ENCODE peak calls at places on chromosomes 16 and 17, in four cellular contexts. F is GM12878, R is A549, Q is K562. Z is an unnamed sample.

GRCh38 chr17:81708739-81709185 is 3.3 kb upstream of the SLC25A10 start:
- DNase-seq in F (no peak), R (no peak), Q (no peak), Z (no peak)

GRCh38 chr17:63564562-63564961 is 14.3 kb downstream of the DCAF7 start:
- DNase-seq in R (no peak), Q (no peak), F (no peak), Z (no peak)

GRCh38 chr17:76462556-76463290 is 4.7 kb upstream of the AANAT start:
- DNase-seq in F (no peak), Q (no peak), R (no peak), Z (no peak)

GRCh38 chr17:40404003-40404402 is 13.7 kb downstream of the TOP2A start:
- DNase-seq in R (no peak), Q (no peak), F (no peak), Z (no peak)

GRCh38 chr17:351436-351713 is 1.2 kb downstream of the RPH3AL start:
- DNase-seq in F (no peak), R (peak), Q (no peak), Z (no peak)

GRCh38 chr17:83152745-83153611 is 73.6 kb downstream of the METRNL start:
- DNase-seq in R (no peak), Q (no peak), F (no peak), Z (no peak)

GRCh38 chr17:47703191-47703591 is 9.2 kb downstream of the TBKBP1 start:
- DNase-seq in F (no peak), Q (no peak), R (no peak), Z (no peak)

GRCh38 chr16:89161763-89162162 is 9.8 kb upstream of the CDH15 start:
- DNase-seq in R (no peak), Q (no peak), F (no peak), Z (no peak)

GRCh38 chr16:1705688-1706385 is at the start of gene MAPK8IP3:
- DNase-seq in F (peak), R (peak), Q (peak), Z (peak)

GRCh38 chr16:69419956-69420355 is 4.5 kb upstream of the CYB5B start:
- DNase-seq in R (no peak), F (no peak), Q (no peak), Z (no peak)

GRCh38 chr17:64008830-64009229 is 10.7 kb downstream of the PRR29 start:
- DNase-seq in Q (no peak), R (no peak), F (no peak), Z (no peak)

GRCh38 chr16:73432794-73433455 is 385.0 kb upstream of the ZFHX3 start:
- DNase-seq in F (no peak), Q (no peak), R (no peak), Z (no peak)

GRCh38 chr17:41959336-41960095 is 7.1 kb upstream of the CNP start:
- DNase-seq in Q (peak), R (peak), F (no peak), Z (peak)

GRCh38 chr16:78608305-78608776 is 508.9 kb downstream of the WWOX start:
- DNase-seq in F (no peak), R (no peak), Q (no peak), Z (no peak)

GRCh38 chr17:69069289-69069688 is 8.6 kb upstream of the ABCA9 start:
- DNase-seq in F (no peak), R (no peak), Q (no peak), Z (no peak)

GRCh38 chr17:38868968-38869646 is 751 bp upstream of the LASP1 start:
- DNase-seq in R (peak), Q (peak), F (peak), Z (peak)
- TF ChIP-seq ELK1 in R (no peak), Q (no peak), F (no peak), Z (no peak)

DNA sequence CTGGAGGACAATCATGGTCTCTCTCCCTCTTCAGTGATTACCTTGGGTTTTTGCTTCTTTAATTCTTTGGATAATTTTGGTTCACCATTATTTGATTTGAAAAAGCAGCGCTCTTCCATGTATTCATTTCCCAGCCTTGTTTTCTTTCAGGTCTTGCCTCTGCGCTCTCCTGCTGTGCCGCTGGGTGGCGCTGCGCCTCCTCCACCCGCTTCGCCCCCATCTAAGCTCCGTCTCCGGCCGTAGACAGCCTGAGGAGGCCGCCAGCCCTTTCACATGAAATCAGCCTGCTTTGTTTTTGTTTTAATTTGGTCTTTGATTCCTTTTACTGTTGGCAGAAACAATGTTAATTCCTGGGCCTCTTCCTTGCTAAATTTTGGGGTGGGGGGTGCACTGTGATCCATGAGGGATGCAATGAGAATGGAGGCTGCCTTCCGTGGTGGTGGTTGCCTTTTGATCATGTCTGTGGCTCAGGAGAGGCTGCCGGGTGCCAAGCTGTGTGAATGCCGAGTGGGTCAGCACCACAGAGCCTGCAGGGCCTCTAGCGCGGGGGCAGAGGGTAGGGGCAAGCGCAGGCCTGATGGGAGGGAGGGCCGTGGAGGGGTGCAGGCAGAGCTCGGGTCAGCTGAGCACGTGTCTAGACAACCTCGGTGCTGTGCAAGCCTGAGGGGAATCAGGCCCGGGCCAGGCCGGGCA is 64.1 kb downstream of the PLD6 start:
- DNase-seq in Q (peak), F (no peak), R (peak), Z (peak)
- TF ChIP-seq RFX5 in Q (no peak), F (no peak), R (no peak), Z (no peak)

GRCh38 chr16:87669672-87670071 is 67.4 kb downstream of the JPH3 start:
- DNase-seq in F (no peak), Q (no peak), R (no peak), Z (no peak)
- TF ChIP-seq ELK1 in F (no peak), Q (no peak), R (no peak), Z (no peak)

GRCh38 chr17:49821916-49822315 is 26.0 kb downstream of the TAC4 start:
- DNase-seq in R (no peak), F (no peak), Q (no peak), Z (no peak)
- TF ChIP-seq RFX5 in R (no peak), F (no peak), Q (no peak), Z (no peak)

DNA sequence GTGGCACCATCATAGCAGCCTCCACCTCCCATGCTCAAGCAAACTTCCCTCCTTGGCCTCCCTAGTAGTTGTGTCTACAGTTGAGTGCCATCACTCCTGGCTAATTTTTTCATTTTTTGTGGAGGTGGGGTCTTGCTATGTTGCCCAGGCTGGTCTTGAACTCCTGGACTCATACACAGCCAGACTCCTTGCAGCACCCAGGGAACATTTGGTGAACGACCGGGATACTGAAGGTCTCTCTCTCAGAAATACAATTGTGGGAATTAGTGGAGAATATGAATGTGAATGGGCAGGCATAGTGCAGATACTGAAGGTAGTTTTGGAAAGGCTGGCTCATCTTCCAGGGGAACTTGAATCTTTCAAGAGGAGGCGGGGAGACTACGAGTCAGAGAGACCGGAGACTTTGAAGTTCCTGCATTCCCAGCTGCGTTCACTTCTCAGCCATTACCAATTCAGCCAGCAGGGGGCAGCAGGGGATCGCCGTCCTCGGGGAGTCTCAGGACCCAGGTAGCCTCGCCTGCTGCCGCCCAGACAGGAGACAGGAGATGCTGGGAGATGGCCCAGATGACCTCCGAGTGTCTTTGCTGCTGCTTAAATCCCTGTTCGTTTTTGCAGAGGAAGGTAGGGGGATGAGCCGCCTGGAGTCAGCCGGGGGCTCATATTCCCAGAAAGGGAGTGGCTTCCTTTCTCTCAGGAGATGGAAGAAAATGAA is 68.6 kb downstream of the HAPSTR1 start:
- DNase-seq in R (peak), Q (peak), F (peak), Z (peak)
- TF ChIP-seq ELK1 in R (no peak), Q (no peak), F (no peak), Z (no peak)

GRCh38 chr16:11977206-11978041 is 890 bp downstream of the SNX29 start:
- DNase-seq in Q (peak), R (peak), F (no peak), Z (peak)
- TF ChIP-seq RFX5 in Q (no peak), R (no peak), F (no peak), Z (no peak)

GRCh38 chr17:77693776-77694175 is 264.7 kb upstream of the TNRC6C start:
- DNase-seq in F (no peak), R (no peak), Q (no peak), Z (no peak)
- TF ChIP-seq ELK1 in F (no peak), R (no peak), Q (no peak), Z (no peak)

GRCh38 chr17:61408151-61409041 is 8.8 kb downstream of the TBX2 start:
- DNase-seq in F (no peak), R (no peak), Q (no peak), Z (peak)
- TF ChIP-seq RFX5 in F (no peak), R (no peak), Q (no peak), Z (no peak)

Z was measured in IMR-90.